ENCODE peak calls at places on chromosome 9, in four cellular contexts. Q is NT2/D1, P is Karpas-422, I is lower lobe of right lung. G is an unnamed sample.

GRCh38 chr9:129964901-129965734 is 77.9 kb downstream of the FNBP1 start:
- DNase-seq in Q (peak; percentile 40), P (no peak), I (no peak), G (no peak)

GRCh38 chr9:15357050-15357653 is 50.1 kb upstream of the TTC39B start:
- DNase-seq in Q (no peak), P (peak; percentile 65), I (peak; percentile 61), G (no peak)

GRCh38 chr9:77897292-77897691 is 134.3 kb downstream of the GNAQ start:
- DNase-seq in Q (no peak), P (peak; percentile 47), I (no peak), G (no peak)

GRCh38 chr9:76365028-76365427 is 29.2 kb downstream of the RFK start:
- DNase-seq in Q (no peak), P (no peak), I (no peak), G (no peak)

GRCh38 chr9:91711755-91712591 is 238.1 kb downstream of the ROR2 start:
- DNase-seq in Q (no peak), P (peak; percentile 52), I (peak; percentile 50), G (peak; percentile 72)

GRCh38 chr9:111644195-111644772 is 13.2 kb downstream of the DNAJC25 start:
- DNase-seq in Q (no peak), P (no peak), I (no peak), G (no peak)

GRCh38 chr9:99235874-99236627 is 14.0 kb downstream of the SEC61B start:
- DNase-seq in Q (no peak), P (peak; percentile 84), I (no peak), G (no peak)

GRCh38 chr9:71814226-71814625 is 45.9 kb upstream of the CEMIP2 start:
- DNase-seq in Q (no peak), P (no peak), I (no peak), G (no peak)

GRCh38 chr9:78783743-78784142 is 486.8 kb downstream of the PSAT1 start:
- DNase-seq in Q (no peak), P (peak; percentile 54), I (no peak), G (no peak)

GRCh38 chr9:111108946-111109345 is 70.7 kb upstream of the LPAR1 start:
- DNase-seq in Q (no peak), P (no peak), I (no peak), G (no peak)

GRCh38 chr9:104869801-104870200 is 58.2 kb downstream of the ABCA1 start:
- DNase-seq in Q (no peak), P (no peak), I (no peak), G (no peak)

GRCh38 chr9:115158666-115159481 is 40.9 kb upstream of the TNC start:
- DNase-seq in Q (no peak), P (no peak), I (no peak), G (no peak)

GRCh38 chr9:4970970-4971641 is 14.0 kb upstream of the JAK2 start:
- DNase-seq in Q (no peak), P (no peak), I (no peak), G (no peak)

GRCh38 chr9:105064248-105065118 is 136.5 kb upstream of the ABCA1 start:
- DNase-seq in Q (no peak), P (no peak), I (peak; percentile 89), G (peak; percentile 94)

GRCh38 chr9:137494104-137494544 is 35.0 kb upstream of the NSMF start:
- DNase-seq in Q (no peak), P (no peak), I (no peak), G (no peak)

GRCh38 chr9:35741740-35742139 is 7.3 kb downstream of the GBA2 start:
- DNase-seq in Q (no peak), P (no peak), I (no peak), G (no peak)

GRCh38 chr9:127185931-127186781 is 63.7 kb upstream of the ANGPTL2 start:
- DNase-seq in Q (no peak), P (no peak), I (peak; percentile 64), G (peak; percentile 94)

GRCh38 chr9:122135529-122135859 is 24.1 kb downstream of the NDUFA8 start:
- DNase-seq in Q (no peak), P (no peak), I (no peak), G (no peak)

GRCh38 chr9:113772121-113772885 is 103.8 kb upstream of the ZNF618 start:
- DNase-seq in Q (no peak), P (no peak), I (no peak), G (no peak)

GRCh38 chr9:127567898-127568617 is 44.0 kb upstream of the STXBP1 start:
- DNase-seq in Q (no peak), P (no peak), I (no peak), G (no peak)

GRCh38 chr9:133708770-133709611 is 29.2 kb downstream of the SARDH start:
- DNase-seq in Q (no peak), P (no peak), I (no peak), G (peak; percentile 37)

GRCh38 chr9:117970276-117970675 is 266.1 kb downstream of the TLR4 start:
- DNase-seq in Q (no peak), P (no peak), I (no peak), G (no peak)

GRCh38 chr9:17246770-17247169 is 111.9 kb downstream of the CNTLN start:
- DNase-seq in Q (no peak), P (no peak), I (no peak), G (no peak)

GRCh38 chr9:135978650-135979461 is 17.7 kb upstream of the UBAC1 start:
- DNase-seq in Q (no peak), P (no peak), I (no peak), G (no peak)

GRCh38 chr9:88106492-88106891 is 31.8 kb downstream of the SPATA31C2 start:
- DNase-seq in Q (peak; percentile 22), P (peak; percentile 59), I (no peak), G (no peak)

GRCh38 chr9:23308114-23308513 is 517.9 kb downstream of the ELAVL2 start:
- DNase-seq in Q (no peak), P (no peak), I (no peak), G (no peak)

GRCh38 chr9:34576943-34577634 is 12.4 kb downstream of the CNTFR start:
- DNase-seq in Q (no peak), P (no peak), I (no peak), G (no peak)
- H3K4me1 ChIP-seq in Q (peaks cover 49% of the 10 kb centered on the region), P (no peaks in the 10 kb centered on the region), I (peaks cover 11% of the 10 kb centered on the region), G (no peaks in the 10 kb centered on the region)

DNA sequence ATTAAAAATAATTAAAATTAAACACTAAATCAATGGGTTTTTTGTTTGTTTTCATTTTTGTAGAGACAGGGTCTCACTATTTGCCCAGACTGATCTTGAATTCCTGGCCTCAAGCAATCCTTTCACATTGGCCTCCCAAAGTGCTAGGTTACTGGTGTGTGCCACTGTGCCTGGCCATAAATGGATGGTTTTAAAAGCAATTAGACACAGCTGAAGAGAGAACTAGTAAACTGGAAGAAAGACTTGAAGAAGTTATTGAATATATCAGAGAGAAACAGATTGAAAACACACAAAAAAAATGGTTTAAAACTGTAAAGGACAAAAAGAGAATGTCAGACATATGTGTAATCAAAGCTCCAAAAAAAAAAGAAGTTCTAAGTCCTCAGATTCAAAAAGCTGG is 83.0 kb downstream of the DENND1A start:
- DNase-seq in Q (no peak), P (no peak), I (no peak), G (no peak)
- H3K9me3 ChIP-seq in Q (peaks cover 58% of the 10 kb centered on the region), P (peaks cover 36% of the 10 kb centered on the region), I (peaks cover 41% of the 10 kb centered on the region), G (peaks cover 5% of the 10 kb centered on the region)

DNA sequence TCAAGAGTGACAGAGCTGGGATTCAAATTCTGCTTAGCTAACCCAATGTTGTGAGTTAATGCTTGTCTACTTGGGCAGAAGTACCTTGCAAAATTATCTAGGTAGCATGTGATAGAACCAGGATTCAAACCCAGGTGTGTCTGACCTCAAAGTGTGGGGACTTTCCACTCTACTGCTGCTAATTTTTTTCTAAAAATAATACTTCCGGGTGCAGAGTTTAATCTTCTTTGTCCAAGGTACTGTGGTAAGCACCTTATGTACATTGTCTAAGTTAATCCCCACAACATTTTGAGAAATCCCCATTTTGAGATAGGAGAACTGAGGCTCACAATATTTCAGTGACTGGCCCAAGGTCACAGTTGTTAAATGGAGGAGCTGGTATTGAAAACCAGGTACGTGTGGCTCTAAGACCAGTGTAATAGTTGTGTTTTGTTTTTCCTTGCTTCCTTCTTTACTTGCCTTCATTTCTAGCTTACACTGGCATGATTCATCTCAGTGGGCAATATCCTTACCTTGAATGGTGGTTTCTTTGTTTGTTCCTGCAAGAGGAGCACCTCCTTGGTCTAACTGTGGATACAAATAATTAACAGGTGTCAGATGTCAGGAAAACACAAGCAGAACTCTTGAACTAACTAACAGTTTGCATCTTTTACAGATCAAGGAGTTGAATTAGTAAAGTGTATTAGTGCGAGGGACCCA is 7.5 kb downstream of the ALDOB start:
- DNase-seq in Q (no peak), P (no peak), I (no peak), G (no peak)
- H3K4me1 ChIP-seq in Q (no peaks in the 10 kb centered on the region), P (no peaks in the 10 kb centered on the region), I (no peaks in the 10 kb centered on the region), G (no peaks in the 10 kb centered on the region)

GRCh38 chr9:8428389-8428788 is 628.8 kb upstream of the DMAC1 start:
- DNase-seq in Q (no peak), P (no peak), I (no peak), G (no peak)

GRCh38 chr9:8431505-8431904 is 631.9 kb upstream of the DMAC1 start:
- DNase-seq in Q (no peak), P (no peak), I (no peak), G (no peak)

GRCh38 chr9:8429768-8430167 is 630.2 kb upstream of the DMAC1 start:
- DNase-seq in Q (no peak), P (no peak), I (no peak), G (no peak)

GRCh38 chr9:8430945-8431344 is 631.4 kb upstream of the DMAC1 start:
- DNase-seq in Q (no peak), P (no peak), I (no peak), G (no peak)

DNA sequence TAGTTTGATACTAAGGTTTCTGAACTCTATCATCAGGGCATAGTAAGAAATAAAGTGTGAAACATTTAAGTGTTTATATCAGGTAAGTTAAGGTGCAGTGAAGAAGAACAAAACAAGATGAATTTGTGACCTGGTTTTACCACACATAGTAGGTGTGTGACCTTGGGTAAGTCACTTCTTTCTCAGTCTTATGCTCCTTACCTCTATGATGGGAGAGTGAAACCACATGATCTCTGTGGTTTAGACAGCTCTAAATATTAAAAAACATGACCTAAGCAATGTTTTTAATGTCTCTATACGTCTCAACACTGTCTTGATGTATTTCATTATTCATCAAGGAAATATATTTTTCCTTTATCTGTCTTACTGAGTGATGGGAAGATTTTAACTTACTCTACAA is 629.6 kb upstream of the DMAC1 start:
- DNase-seq in Q (no peak), P (no peak), I (no peak), G (no peak)
- H3K9me3 ChIP-seq in Q (no peaks in the 10 kb centered on the region), P (peaks cover 14% of the 10 kb centered on the region), I (no peaks in the 10 kb centered on the region), G (no peaks in the 10 kb centered on the region)

DNA sequence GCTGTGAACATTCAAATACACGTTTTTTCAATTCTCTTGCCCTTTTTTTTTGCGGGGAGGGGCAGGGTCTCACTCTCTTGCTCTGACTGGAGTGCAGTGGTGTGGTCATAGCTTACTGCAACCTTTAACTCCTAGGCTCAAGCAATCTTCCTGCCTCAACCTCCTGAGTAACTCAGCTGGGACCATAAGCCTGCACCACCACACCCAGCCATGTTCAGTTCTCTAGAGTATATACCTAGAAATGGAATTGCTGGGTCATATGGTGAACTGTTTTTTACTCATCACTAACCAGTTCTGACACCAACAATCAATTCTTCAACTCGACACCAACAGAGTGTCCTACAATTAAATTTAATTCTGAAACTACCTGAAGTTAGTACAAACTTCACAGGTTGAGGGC is 85.5 kb upstream of the ZNF169 start:
- DNase-seq in Q (no peak), P (no peak), I (no peak), G (no peak)
- H3K4me1 ChIP-seq in Q (no peaks in the 10 kb centered on the region), P (peaks cover 79% of the 10 kb centered on the region), I (peaks cover 93% of the 10 kb centered on the region), G (peaks cover 9% of the 10 kb centered on the region)

DNA sequence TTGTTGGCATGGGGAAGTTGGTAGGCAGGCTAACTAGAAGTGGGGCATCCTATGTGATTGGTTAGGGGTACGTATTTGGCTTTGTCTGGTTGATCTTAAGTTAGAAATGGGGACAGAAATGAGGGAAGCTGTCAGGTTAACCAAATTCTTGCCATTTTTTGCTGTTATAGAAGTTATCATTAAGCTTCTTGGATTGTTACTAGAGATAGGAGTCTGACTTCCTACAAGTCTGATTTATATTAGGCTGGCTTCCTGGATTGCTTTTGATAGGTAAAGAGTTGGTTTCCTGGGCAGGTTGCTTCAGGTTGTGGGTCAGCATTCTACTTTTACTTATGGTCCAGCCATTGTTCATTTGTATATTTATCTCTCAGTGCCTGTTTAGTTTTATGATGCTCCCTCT is 216.9 kb downstream of the TLE4 start:
- DNase-seq in Q (no peak), P (no peak), I (no peak), G (no peak)
- H3K9me3 ChIP-seq in Q (no peaks in the 10 kb centered on the region), P (no peaks in the 10 kb centered on the region), I (no peaks in the 10 kb centered on the region), G (no peaks in the 10 kb centered on the region)

G was measured in aorta.